ENCODE peak calls at places on chromosomes 2 and 18, in eight cellular contexts. B is GM03348; A is stimulated activated CD8-positive, alpha-beta memory T cell treated with anti-CD3 and anti-CD28 coated beads, Interleukin-7, amount 100 ng/mL, for 1 hour; Z is stimulated activated CD4-positive, alpha-beta T cell treated with anti-CD3 and anti-CD28 coated beads, Interleukin-1b, Interleukin-23, amount 100 ng/mL, for 4 hours; R is body of pancreas; I is AG09319; H is NCI-H460; P is activated T-cell treated with anti-CD3 and anti-CD28 coated beads, Interleukin-2, amount 50 U/mL, for 4 hours. S is an unnamed sample.

GRCh38 chr18:5197032-5197434 is at the start of gene AKAIN1:
- DNase-seq in I (no peak), H (peak), P (no peak), Z (peak), A (no peak), B (peak), R (peak), S (no peak)

GRCh38 chr2:28610583-28611201 is 114.8 kb downstream of the PLB1 start:
- DNase-seq in I (no peak), P (peak), Z (no peak), H (no peak), B (peak), A (no peak), R (peak), S (no peak)

GRCh38 chr2:237538901-237539300 is 27.5 kb upstream of the PRLH start:
- DNase-seq in I (no peak), B (no peak), Z (no peak), R (no peak), H (no peak), A (no peak), P (no peak), S (no peak)

GRCh38 chr18:9101730-9102390 is 639 bp upstream of the NDUFV2 start:
- DNase-seq in H (no peak), B (peak), P (peak), A (no peak), I (no peak), Z (no peak), R (no peak), S (no peak)

GRCh38 chr2:227163998-227164744 is at the start of the genes COL4A3 and COL4A4:
- DNase-seq in I (no peak), A (no peak), H (peak), P (no peak), Z (peak), B (peak), R (peak), S (peak)

GRCh38 chr2:230955163-230955779 is 30.2 kb upstream of the GPR55 start:
- DNase-seq in P (no peak), I (no peak), Z (no peak), H (no peak), A (no peak), R (no peak), B (no peak), S (no peak)

GRCh38 chr2:202032841-202033316 is 776 bp upstream of the FZD7 start:
- DNase-seq in Z (peak), R (peak), H (peak), P (no peak), A (no peak), B (peak), I (no peak), S (no peak)

GRCh38 chr2:188456114-188456909 is 164.6 kb downstream of the GULP1 start:
- DNase-seq in H (no peak), R (no peak), A (no peak), P (no peak), Z (no peak), I (no peak), B (no peak), S (no peak)

GRCh38 chr18:53991202-53991601 is 233.3 kb downstream of the MBD2 start:
- DNase-seq in R (no peak), H (no peak), B (peak), Z (no peak), I (peak), P (no peak), A (no peak), S (no peak)

GRCh38 chr2:111898703-111899514 is 502 bp downstream of the MERTK start:
- DNase-seq in B (peak), A (no peak), P (no peak), H (no peak), I (no peak), Z (peak), R (peak), S (no peak)